ENCODE peak calls at places on chromosomes 7 and 10, in nine cellular contexts. J, V, W, H, I, E, C, T and D are unnamed samples.

GRCh38 chr7:121547341-121548092 is 151.4 kb upstream of the FAM3C start:
- DNase-seq in J (no peak), C (no peak), H (peak), T (no peak), W (peak), I (peak), E (peak), V (no peak), D (peak)

GRCh38 chr10:86253171-86254072 is 113.2 kb downstream of the GRID1 start:
- DNase-seq in J (no peak), V (no peak), I (no peak), W (peak), H (no peak), T (no peak), E (no peak), C (no peak), D (no peak)

GRCh38 chr10:60549686-60550085 is 160.0 kb upstream of the ANK3 start:
- DNase-seq in I (peak), W (peak), J (no peak), H (no peak), E (peak), C (no peak), T (no peak), V (no peak), D (no peak)

GRCh38 chr7:86939197-86939814 is 120.1 kb downstream of the ELAPOR2 start:
- DNase-seq in J (peak), T (peak), W (peak), I (peak), E (peak), H (no peak), C (peak), V (peak), D (peak)

GRCh38 chr7:32255036-32255435 is 184.8 kb upstream of the PDE1C start:
- DNase-seq in C (no peak), E (no peak), V (no peak), T (no peak), W (no peak), I (no peak), H (no peak), J (no peak), D (no peak)

GRCh38 chr7:80806653-80807052 is 112.2 kb downstream of the SEMA3C start:
- DNase-seq in H (no peak), C (no peak), V (no peak), J (no peak), I (no peak), W (no peak), E (no peak), T (no peak), D (no peak)

GRCh38 chr7:158052381-158053095 is 535.1 kb downstream of the PTPRN2 start:
- DNase-seq in I (no peak), H (no peak), V (no peak), C (no peak), T (no peak), E (no peak), J (no peak), W (no peak), D (no peak)

GRCh38 chr10:5310914-5311313 is 53.9 kb upstream of the UCN3 start:
- DNase-seq in V (no peak), W (no peak), E (no peak), H (no peak), J (no peak), T (no peak), I (no peak), C (no peak), D (no peak)

GRCh38 chr10:114026189-114027040 is 17.3 kb upstream of the ADRB1 start:
- DNase-seq in T (no peak), I (no peak), H (no peak), C (peak), V (no peak), W (peak), E (peak), J (no peak), D (no peak)

GRCh38 chr7:7653568-7654187 is 13.1 kb downstream of the UMAD1 start:
- DNase-seq in W (peak), H (no peak), T (no peak), V (peak), I (no peak), J (no peak), E (peak), C (no peak), D (no peak)